ENCODE peak calls at places on chromosomes 2 and 18, in seven cellular contexts. E is K562, H is stomach, G is psoas muscle, I is GM06990, L is IMR-90, O is A673. M is an unnamed sample.
A peak's percentile ranks its signal among the peaks of the same experiment; 100 is the strongest.

GRCh38 chr2:201831469-201831868 is 25.1 kb downstream of the CDK15 start:
- DNase-seq in E (no peak), L (peak; percentile 86), H (no peak), I (no peak), O (no peak), G (no peak), M (no peak)

GRCh38 chr2:14517731-14518130 is 114.8 kb upstream of the LRATD1 start:
- DNase-seq in L (no peak), O (no peak), H (no peak), I (no peak), E (no peak), G (no peak), M (no peak)

GRCh38 chr18:13378150-13378549 is 159.6 kb downstream of the LDLRAD4 start:
- DNase-seq in G (no peak), O (no peak), H (no peak), E (no peak), I (no peak), L (no peak), M (no peak)

GRCh38 chr2:237931205-237931721 is 35.6 kb upstream of the UBE2F start:
- DNase-seq in E (no peak), O (no peak), G (no peak), H (no peak), L (peak; percentile 92), I (no peak), M (no peak)

GRCh38 chr2:60485055-60485454 is 68.4 kb downstream of the BCL11A start:
- DNase-seq in E (no peak), H (no peak), G (no peak), O (no peak), L (no peak), I (no peak), M (no peak)

GRCh38 chr2:159249955-159250723 is 36.4 kb downstream of the WDSUB1 start:
- DNase-seq in E (no peak), I (peak; percentile 6), O (peak; percentile 61), H (no peak), L (peak; percentile 72), G (no peak), M (peak; percentile 65)

GRCh38 chr2:239271471-239272255 is 129.2 kb downstream of the HDAC4 start:
- DNase-seq in E (no peak), L (no peak), G (no peak), H (peak; percentile 18), O (no peak), I (no peak), M (no peak)

GRCh38 chr18:76875390-76876330 is 53.3 kb downstream of the ZNF236 start:
- DNase-seq in L (peak; percentile 43), G (no peak), H (peak; percentile 57), E (peak; percentile 30), I (peak; percentile 27), O (peak; percentile 45), M (peak; percentile 55)

GRCh38 chr2:37190290-37190689 is 1.8 kb upstream of the SULT6B1 start:
- DNase-seq in I (no peak), H (no peak), L (no peak), G (no peak), E (no peak), O (no peak), M (no peak)

GRCh38 chr2:36818542-36818941 is 122.0 kb downstream of the VIT start:
- DNase-seq in E (no peak), I (no peak), G (no peak), H (no peak), O (no peak), L (no peak), M (no peak)

GRCh38 chr18:63097198-63097597 is 222.4 kb downstream of the BCL2 start:
- DNase-seq in O (peak; percentile 49), G (no peak), L (no peak), E (no peak), H (no peak), I (no peak), M (no peak)

GRCh38 chr2:206217162-206217561 is 57.3 kb upstream of the ZDBF2 start:
- DNase-seq in O (no peak), E (no peak), H (no peak), I (no peak), G (no peak), L (no peak), M (peak; percentile 21)

GRCh38 chr18:74558096-74558495 is 23.8 kb downstream of the CNDP1 start:
- DNase-seq in G (no peak), E (no peak), H (no peak), I (no peak), L (no peak), O (no peak), M (no peak)

GRCh38 chr2:44364604-44365003 is 2.9 kb downstream of the CAMKMT start:
- DNase-seq in I (no peak), O (no peak), H (no peak), E (peak; percentile 29), G (no peak), L (no peak), M (no peak)

GRCh38 chr2:18799397-18799796 is 210.0 kb upstream of the NT5C1B start:
- DNase-seq in O (no peak), G (no peak), I (no peak), H (no peak), L (peak; percentile 50), E (no peak), M (no peak)

GRCh38 chr2:172196768-172197322 is 94.1 kb upstream of the DLX2 start:
- DNase-seq in E (no peak), H (peak; percentile 46), O (no peak), G (no peak), L (peak; percentile 85), I (no peak), M (peak; percentile 50)

GRCh38 chr2:239616729-239617128 is 215.9 kb upstream of the HDAC4 start:
- DNase-seq in O (no peak), L (no peak), I (no peak), G (no peak), E (no peak), H (no peak), M (no peak)

GRCh38 chr2:50777954-50778353 is 254.0 kb downstream of the NRXN1 start:
- DNase-seq in O (no peak), H (no peak), E (no peak), L (no peak), G (no peak), I (no peak), M (no peak)

GRCh38 chr2:236164983-236165301 is 3.2 kb downstream of the GBX2 start:
- DNase-seq in H (no peak), E (no peak), I (no peak), O (no peak), G (no peak), L (no peak), M (no peak)

GRCh38 chr2:9740382-9741040 is 102.8 kb upstream of the TAF1B start:
- DNase-seq in E (no peak), O (no peak), H (no peak), L (no peak), I (no peak), G (no peak), M (no peak)

GRCh38 chr2:154375625-154376020 is 322.9 kb upstream of the KCNJ3 start:
- DNase-seq in I (no peak), O (peak; percentile 74), E (no peak), H (no peak), L (no peak), G (no peak), M (peak; percentile 51)

GRCh38 chr2:225334524-225334923 is 65.0 kb upstream of the NYAP2 start:
- DNase-seq in L (no peak), E (no peak), I (no peak), O (no peak), G (no peak), H (no peak), M (no peak)

DNA sequence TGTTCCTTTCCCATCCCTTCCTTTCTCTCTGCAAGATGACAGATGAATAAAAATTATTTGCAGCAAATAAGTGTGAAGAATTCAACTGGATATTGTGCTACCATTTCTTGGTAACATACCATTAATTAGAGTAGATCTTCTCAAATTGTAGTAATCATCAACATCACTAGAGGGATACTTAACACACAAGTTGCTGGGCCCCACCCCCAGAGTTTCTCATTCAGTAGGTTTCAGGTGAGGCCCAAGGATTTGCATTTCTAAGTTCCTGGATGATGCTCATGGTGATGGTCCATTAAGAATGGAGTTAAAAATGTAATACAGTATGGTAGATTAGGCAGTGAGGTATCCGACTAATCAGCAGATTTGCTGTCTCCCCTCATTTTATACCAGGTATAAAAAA is 594.0 kb downstream of the ERBB4 start:
- DNase-seq in L (no peak), O (no peak), H (no peak), G (no peak), I (no peak), E (no peak), M (no peak)
- TF ChIP-seq CTCF in L (no peak), O (no peak), H (no peak), G (no peak), I (peak; percentile 27), E (no peak), M (no peak)

GRCh38 chr2:24247164-24247563 is 72.3 kb downstream of the FAM228A start:
- DNase-seq in E (no peak), O (no peak), I (no peak), L (no peak), H (no peak), G (no peak), M (no peak)
- H3K36me3 ChIP-seq in E (peaks cover 12% of the 10 kb centered on the region), O (peaks cover 3% of the 10 kb centered on the region), I (peaks cover 12% of the 10 kb centered on the region), L (peaks cover 20% of the 10 kb centered on the region), H (peaks cover 51% of the 10 kb centered on the region), G (peaks cover 95% of the 10 kb centered on the region), M (peaks cover 22% of the 10 kb centered on the region)

DNA sequence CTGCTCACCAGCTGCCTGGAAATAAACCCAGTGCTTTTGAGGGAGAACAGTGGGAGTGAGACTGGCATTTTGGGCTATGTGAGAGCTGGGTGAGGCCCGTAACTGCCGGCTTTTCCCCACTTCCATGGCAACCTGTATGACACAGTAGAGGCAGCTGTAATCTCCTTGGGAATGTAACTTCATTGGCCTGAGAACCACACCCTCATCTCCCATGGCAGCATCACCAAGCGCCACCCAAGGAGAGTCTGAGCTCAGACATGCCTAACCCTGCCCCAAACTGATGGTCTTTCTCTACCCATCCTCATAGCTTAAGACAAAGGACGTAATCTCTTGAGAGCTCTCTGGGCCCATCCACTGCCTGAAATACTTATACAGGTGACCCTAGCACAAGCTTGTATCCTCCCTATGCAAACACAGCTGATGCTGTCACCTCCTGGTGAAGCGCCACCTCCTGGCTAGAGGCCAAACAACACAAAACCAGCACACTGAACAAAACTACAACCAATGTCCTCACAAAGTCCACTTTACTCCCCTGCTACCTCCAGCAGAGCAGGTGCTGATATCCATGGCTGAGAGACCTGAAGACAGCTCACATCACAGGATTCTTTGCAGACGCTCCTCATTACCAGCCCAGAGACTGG is 763.4 kb upstream of the NRXN1 start:
- DNase-seq in L (no peak), G (no peak), I (no peak), E (no peak), O (peak; percentile 46), H (no peak), M (peak; percentile 36)
- TF ChIP-seq CTCF in L (no peak), G (no peak), I (no peak), E (peak; percentile 21), O (peak; percentile 67), H (no peak), M (peak; percentile 28)

DNA sequence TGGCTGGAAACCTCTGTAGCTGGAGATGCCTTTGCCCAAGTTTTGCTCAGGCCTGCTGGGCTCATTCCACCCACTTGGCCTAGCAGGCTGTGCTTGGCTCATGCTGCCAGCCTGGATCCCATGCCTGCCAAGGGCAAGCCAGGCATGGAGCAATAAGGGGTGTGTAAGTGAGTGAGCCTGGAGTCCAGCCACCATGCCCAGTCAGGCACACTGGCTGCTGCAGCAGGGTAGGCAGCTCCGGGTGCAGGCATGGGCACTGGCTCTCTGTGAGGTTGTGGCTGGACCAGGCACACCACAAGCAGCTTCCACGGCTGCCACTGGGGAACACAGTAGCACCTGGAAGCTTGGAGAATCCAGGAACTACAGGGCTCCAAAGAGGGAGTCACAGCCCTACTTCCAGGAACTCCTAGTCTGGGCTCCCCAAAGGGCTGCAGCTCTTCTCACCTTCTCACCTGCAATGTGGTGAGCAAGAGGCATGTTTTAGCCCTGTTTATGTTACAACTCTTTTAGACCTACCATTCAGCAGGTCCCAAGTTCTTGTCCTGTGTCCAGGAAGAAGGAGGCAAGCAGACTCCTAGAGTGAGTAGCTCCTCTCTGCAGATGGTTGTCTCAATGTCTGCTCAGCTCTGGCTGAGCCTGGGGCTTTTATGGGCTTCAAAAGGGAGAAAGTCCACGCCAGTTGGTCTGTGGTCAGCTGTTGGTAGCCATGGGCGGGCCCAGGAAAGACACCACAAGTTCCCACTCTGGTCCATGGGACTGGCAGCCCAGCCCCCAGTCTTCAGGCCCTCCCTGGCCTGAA is 147.9 kb upstream of the HS6ST1 start:
- DNase-seq in H (peak; percentile 64), L (no peak), O (no peak), I (no peak), G (peak; percentile 88), E (no peak), M (no peak)
- H3K36me3 ChIP-seq in H (no peaks in the 10 kb centered on the region), L (no peaks in the 10 kb centered on the region), O (no peaks in the 10 kb centered on the region), I (no peaks in the 10 kb centered on the region), G (no peaks in the 10 kb centered on the region), E (no peaks in the 10 kb centered on the region), M (no peaks in the 10 kb centered on the region)